ENCODE peak calls at places on chromosome 17, in eight cellular contexts. G is AG10803; E is type B pancreatic cell; W is BE2C; J is cardiac fibroblast; R is fibroblast of mammary gland; D is HT-29; U is activated effector memory CD4-positive, alpha-beta T cell treated with Interleukin-2 at 50 U/mL for 16 hours. B is an unnamed sample.

GRCh38 chr17:81513669-81514484 is 1.3 kb upstream of the ACTG1 start:
- DNase-seq in G (peak), E (no peak), W (peak), J (peak), R (peak), D (peak), U (peak), B (peak)

GRCh38 chr17:38454528-38454927 is 26.3 kb downstream of the ARHGAP23 start:
- DNase-seq in G (peak), E (no peak), W (peak), J (peak), R (peak), D (peak), U (no peak), B (peak)

GRCh38 chr17:38871247-38871991 is 1.6 kb downstream of the LASP1 start:
- DNase-seq in G (peak), E (no peak), W (no peak), J (peak), R (peak), D (peak), U (peak), B (peak)

GRCh38 chr17:7435676-7436555 is 681 bp downstream of the TMEM102 start:
- DNase-seq in G (no peak), E (no peak), W (no peak), J (no peak), R (no peak), D (no peak), U (peak), B (peak)

GRCh38 chr17:58324409-58325288 is 3.9 kb downstream of the TSPOAP1 start:
- DNase-seq in G (peak), E (no peak), W (peak), J (no peak), R (no peak), D (no peak), U (no peak), B (peak)

GRCh38 chr17:80274317-80274716 is 13.7 kb downstream of the RNF213 start:
- DNase-seq in G (no peak), E (no peak), W (no peak), J (no peak), R (no peak), D (no peak), U (no peak), B (no peak)

GRCh38 chr17:40432864-40433528 is 10.3 kb upstream of the IGFBP4 start:
- DNase-seq in G (peak), E (no peak), W (peak), J (peak), R (peak), D (no peak), U (no peak), B (peak)

GRCh38 chr17:30238003-30238344 is 2.5 kb upstream of the SLC6A4 start:
- DNase-seq in G (no peak), E (no peak), W (no peak), J (no peak), R (no peak), D (no peak), U (no peak), B (no peak)

GRCh38 chr17:49756323-49756722 is 7.6 kb downstream of the FAM117A start:
- DNase-seq in G (no peak), E (no peak), W (no peak), J (no peak), R (no peak), D (no peak), U (no peak), B (no peak)

GRCh38 chr17:82985973-82986372 is 93.4 kb upstream of the METRNL start:
- DNase-seq in G (peak), E (peak), W (peak), J (no peak), R (peak), D (no peak), U (peak), B (peak)

GRCh38 chr17:60107526-60108257 is 29.0 kb upstream of the HEATR6 start:
- DNase-seq in G (peak), E (no peak), W (no peak), J (peak), R (peak), D (peak), U (no peak), B (peak)

GRCh38 chr17:79616801-79617200 is 6.0 kb upstream of the RBFOX3 start:
- DNase-seq in G (no peak), E (no peak), W (peak), J (no peak), R (no peak), D (no peak), U (no peak), B (no peak)

GRCh38 chr17:30389755-30390300 is 11.1 kb downstream of the CPD start:
- DNase-seq in G (peak), E (no peak), W (no peak), J (peak), R (peak), D (no peak), U (no peak), B (no peak)

GRCh38 chr17:43006639-43007551 is at the start of gene IFI35:
- DNase-seq in G (peak), E (no peak), W (peak), J (peak), R (peak), D (peak), U (peak), B (peak)

GRCh38 chr17:44820631-44821196 is 9.4 kb downstream of the GJC1 start:
- DNase-seq in G (peak), E (no peak), W (no peak), J (peak), R (peak), D (peak), U (no peak), B (peak)

B was measured in fibroblast of villous mesenchyme.